ENCODE peak calls at places on chromosomes 6 and 20, in four cellular contexts. T, Y, J and Z are unnamed samples.

GRCh38 chr6:157656437-157657005 is 166.5 kb upstream of the SNX9 start:
- DNase-seq in J (no peak), T (no peak), Y (no peak), Z (no peak)

GRCh38 chr6:130520235-130520634 is 154.4 kb downstream of the TMEM200A start:
- DNase-seq in J (no peak), T (no peak), Y (no peak), Z (no peak)

GRCh38 chr6:91509039-91509438 is 922.2 kb upstream of the MAP3K7 start:
- DNase-seq in J (no peak), Y (no peak), T (no peak), Z (no peak)

GRCh38 chr20:57508831-57509230 is 16.1 kb downstream of the CTCFL start:
- DNase-seq in J (no peak), Y (no peak), T (no peak), Z (no peak)

GRCh38 chr20:6185268-6185667 is 62.4 kb upstream of the FERMT1 start:
- DNase-seq in J (no peak), Y (no peak), T (no peak), Z (no peak)

GRCh38 chr20:49631074-49631716 is 63.3 kb upstream of the PTGIS start:
- DNase-seq in T (no peak), J (no peak), Y (no peak), Z (no peak)

GRCh38 chr6:144646066-144646800 is 361.1 kb downstream of the UTRN start:
- DNase-seq in J (no peak), Y (no peak), T (no peak), Z (no peak)

GRCh38 chr20:47113362-47114118 is 218.9 kb downstream of the EYA2 start:
- DNase-seq in T (no peak), J (no peak), Y (no peak), Z (no peak)

GRCh38 chr6:11609324-11610071 is 71.9 kb downstream of the TMEM170B start:
- DNase-seq in J (no peak), Y (no peak), T (peak), Z (no peak)

GRCh38 chr6:10441655-10442009 is 26.8 kb upstream of the TFAP2A start:
- DNase-seq in J (peak), Y (no peak), T (no peak), Z (no peak)

GRCh38 chr6:10437891-10438290 is 23.0 kb upstream of the TFAP2A start:
- DNase-seq in J (no peak), Y (no peak), T (no peak), Z (no peak)

GRCh38 chr6:10446548-10446947 is 31.7 kb upstream of the TFAP2A start:
- DNase-seq in T (no peak), Y (no peak), J (no peak), Z (no peak)

DNA sequence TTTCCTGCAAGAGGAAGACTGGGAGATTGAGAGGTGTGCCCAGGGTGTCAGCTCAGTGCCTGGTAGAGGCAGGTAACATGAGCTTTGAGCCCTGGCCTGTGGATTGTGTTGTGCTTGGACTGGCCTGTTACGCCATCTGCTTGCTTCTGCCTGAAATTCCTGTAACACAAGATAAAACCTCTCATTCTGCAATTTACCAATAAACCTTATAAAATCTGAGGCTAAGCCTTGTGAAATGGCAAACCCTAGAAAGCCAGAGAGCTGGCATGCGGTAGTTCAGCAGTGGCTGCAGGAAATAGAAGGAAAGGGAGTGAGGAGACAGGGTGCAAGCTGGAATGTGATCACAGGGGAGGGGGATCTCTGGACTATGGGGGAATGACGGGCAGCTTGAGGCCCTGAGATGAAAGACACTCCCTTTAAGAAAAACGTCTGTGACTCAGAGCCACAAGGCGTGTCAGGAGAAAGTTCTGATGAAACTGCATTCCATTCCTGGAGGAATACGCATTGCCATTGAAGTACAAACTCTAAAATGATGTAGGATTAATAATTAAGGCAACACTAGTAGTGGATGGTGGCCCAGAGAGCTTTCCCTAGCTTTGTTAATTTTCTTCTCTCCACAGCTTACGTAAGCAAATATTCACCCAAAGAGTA is 26.3 kb upstream of the TFAP2A start:
- DNase-seq in J (peak), Y (no peak), T (no peak), Z (no peak)
- TF ChIP-seq CTCF in J (no peak), Y (no peak), T (no peak), Z (no peak)

GRCh38 chr6:158752613-158753012 is 66.6 kb downstream of the EZR start:
- DNase-seq in J (peak), Y (no peak), T (no peak), Z (no peak)
- TF ChIP-seq CTCF in J (peak), Y (no peak), T (no peak), Z (no peak)

GRCh38 chr20:34955232-34956040 is at the start of the genes GSS and MYH7B:
- DNase-seq in T (peak), J (peak), Y (peak), Z (peak)
- TF ChIP-seq CTCF in T (no peak), J (no peak), Y (peak), Z (no peak)

DNA sequence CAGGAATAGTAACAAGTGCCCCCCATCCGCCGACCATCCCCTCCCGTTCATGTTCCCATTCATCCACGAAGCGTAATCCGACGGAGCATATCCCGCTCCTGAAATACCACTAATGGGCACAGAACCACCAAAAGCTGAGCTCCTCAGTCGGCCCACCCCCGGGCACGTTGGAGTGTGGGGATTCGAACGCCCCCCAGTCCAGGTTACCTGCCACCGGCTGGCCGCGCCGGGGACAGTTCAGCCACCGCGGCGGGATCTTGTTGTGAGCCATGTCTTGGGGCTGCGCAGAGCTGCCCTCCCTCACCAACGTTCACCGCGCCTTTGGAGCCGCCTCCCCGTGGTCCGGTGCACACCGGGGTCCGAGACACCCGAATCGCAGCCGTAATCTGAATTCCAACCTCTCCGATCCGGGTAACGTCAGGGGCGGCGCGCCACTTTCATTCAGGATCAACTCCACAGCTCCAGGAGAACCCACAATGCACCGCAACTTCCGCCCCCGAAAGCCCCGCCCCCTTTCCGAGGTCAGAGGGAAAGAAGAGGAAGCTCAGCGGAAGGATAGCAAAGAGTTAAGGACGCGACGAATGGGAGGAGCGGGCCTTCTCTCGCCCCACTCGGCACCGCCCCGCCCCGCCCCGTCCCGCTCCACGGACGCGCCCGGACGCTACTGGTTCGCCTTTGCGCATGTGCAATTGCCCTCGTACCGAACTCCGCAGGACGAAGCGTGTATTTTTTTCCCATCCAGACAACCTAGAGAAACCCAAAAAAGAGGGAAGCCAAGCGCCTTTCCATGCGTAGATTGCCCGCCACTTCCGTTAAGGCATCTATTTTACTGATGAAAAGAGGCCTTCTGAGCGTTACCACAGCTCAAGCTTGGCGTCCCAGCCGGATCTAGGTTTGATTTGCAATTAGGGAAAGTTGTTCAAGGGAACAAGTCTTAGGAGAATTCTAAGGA is at the start of gene RNGTT:
- DNase-seq in T (peak), Y (peak), J (peak), Z (peak)
- TF ChIP-seq CTCF in T (no peak), Y (no peak), J (no peak), Z (no peak)

GRCh38 chr6:16090920-16091319 is 38.0 kb upstream of the MYLIP start:
- DNase-seq in T (no peak), J (no peak), Y (no peak), Z (no peak)
- TF ChIP-seq CTCF in T (no peak), J (no peak), Y (no peak), Z (no peak)

GRCh38 chr20:38649275-38649891 is 47.8 kb downstream of the ARHGAP40 start:
- DNase-seq in T (no peak), J (peak), Y (no peak), Z (peak)
- TF ChIP-seq CTCF in T (peak), J (peak), Y (peak), Z (peak)

DNA sequence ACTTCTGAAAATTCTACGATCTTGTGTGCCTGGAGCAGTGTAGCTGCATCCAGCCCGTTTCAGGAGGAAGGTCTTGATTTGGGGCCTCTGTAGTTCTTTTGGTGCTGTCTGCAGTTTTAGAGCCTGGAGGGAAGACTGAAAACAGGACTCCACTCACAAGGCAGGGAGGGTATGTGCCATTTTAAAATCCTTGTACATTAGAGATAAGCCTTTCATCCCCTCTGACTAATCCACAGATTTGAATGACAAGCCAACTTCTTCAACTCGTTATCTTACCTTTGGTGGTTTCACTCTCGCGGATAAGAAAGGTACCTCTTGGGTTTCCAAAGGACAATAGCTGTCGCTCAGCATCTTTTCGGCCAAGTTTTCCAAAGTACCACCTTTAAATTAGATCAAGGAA is 98.0 kb upstream of the TRAF3IP2 start:
- DNase-seq in Y (no peak), T (no peak), J (no peak), Z (no peak)
- TF ChIP-seq CTCF in Y (no peak), T (no peak), J (no peak), Z (no peak)

GRCh38 chr6:77740380-77740779 is 87.5 kb downstream of the MEI4 start:
- DNase-seq in Y (no peak), J (no peak), T (no peak), Z (no peak)
- TF ChIP-seq CTCF in Y (peak), J (peak), T (peak), Z (no peak)